ENCODE peak calls at places on chromosomes 6 and 20, in six cellular contexts. Y is HepG2, J is GM12878, C is HCT116, W is tibial nerve, B is esophagus squamous epithelium. E is an unnamed sample.
A peak's percentile ranks its signal among the peaks of the same experiment; 100 is the strongest.

GRCh38 chr6:163419413-163420314 is 5.1 kb downstream of the QKI start:
- DNase-seq in Y (no peak), J (no peak), C (no peak), W (no peak), B (no peak), E (no peak)

GRCh38 chr6:78995946-78996345 is 82.1 kb downstream of the PHIP start:
- DNase-seq in Y (no peak), J (no peak), C (no peak), W (no peak), B (no peak), E (no peak)

GRCh38 chr20:33318096-33318429 is 35.0 kb downstream of the BPIFB1 start:
- DNase-seq in Y (no peak), J (no peak), C (no peak), W (no peak), B (no peak), E (no peak)

GRCh38 chr20:38927902-38928578 is 1.8 kb downstream of the FAM83D start:
- DNase-seq in Y (no peak), J (no peak), C (no peak), W (no peak), B (no peak), E (no peak)

GRCh38 chr20:326645-327031 is 1.3 kb downstream of the SOX12 start:
- DNase-seq in Y (no peak), J (no peak), C (no peak), W (no peak), B (no peak), E (no peak)

GRCh38 chr6:138692978-138693909 is 80.3 kb upstream of the CCDC28A start:
- DNase-seq in Y (peak; percentile 54), J (no peak), C (peak; percentile 48), W (peak; percentile 19), B (no peak), E (peak; percentile 23)

GRCh38 chr6:126614642-126615504 is 275.0 kb downstream of the CENPW start:
- DNase-seq in Y (peak; percentile 44), J (no peak), C (no peak), W (no peak), B (no peak), E (no peak)

GRCh38 chr6:29793796-29794195 is 33.8 kb upstream of the HLA-G start:
- DNase-seq in Y (no peak), J (no peak), C (no peak), W (no peak), B (no peak), E (no peak)

GRCh38 chr6:156060013-156060412 is 604.4 kb upstream of the NOX3 start:
- DNase-seq in Y (no peak), J (no peak), C (no peak), W (no peak), B (no peak), E (no peak)

GRCh38 chr6:110653381-110653780 is 161.9 kb downstream of the CDK19 start:
- DNase-seq in Y (no peak), J (no peak), C (no peak), W (no peak), B (no peak), E (no peak)

GRCh38 chr20:59667981-59668515 is 63.7 kb downstream of the PHACTR3 start:
- DNase-seq in Y (no peak), J (no peak), C (no peak), W (no peak), B (no peak), E (no peak)

GRCh38 chr6:109174911-109175310 is 79.6 kb downstream of the CEP57L1 start:
- DNase-seq in Y (no peak), J (no peak), C (no peak), W (no peak), B (no peak), E (no peak)

GRCh38 chr20:55139173-55139765 is 663.9 kb downstream of the DOK5 start:
- DNase-seq in Y (no peak), J (no peak), C (no peak), W (no peak), B (no peak), E (no peak)

GRCh38 chr6:34697904-34698557 is 1.5 kb upstream of the ILRUN start:
- DNase-seq in Y (no peak), J (no peak), C (no peak), W (no peak), B (no peak), E (no peak)

GRCh38 chr20:1163653-1164052 is 21.1 kb downstream of the TMEM74B start:
- DNase-seq in Y (no peak), J (no peak), C (no peak), W (no peak), B (no peak), E (no peak)

GRCh38 chr6:12291083-12291784 is 1.1 kb downstream of the EDN1 start:
- DNase-seq in Y (no peak), J (no peak), C (no peak), W (no peak), B (no peak), E (no peak)

GRCh38 chr6:163603395-163603794 is 188.9 kb downstream of the QKI start:
- DNase-seq in Y (no peak), J (no peak), C (no peak), W (no peak), B (no peak), E (no peak)

GRCh38 chr6:39228992-39229767 is at the start of gene KCNK5:
- DNase-seq in Y (peak; percentile 13), J (no peak), C (peak; percentile 73), W (peak; percentile 43), B (peak; percentile 9), E (peak; percentile 38)

GRCh38 chr20:62739581-62740285 is 31.1 kb downstream of the NTSR1 start:
- DNase-seq in Y (no peak), J (no peak), C (no peak), W (no peak), B (no peak), E (no peak)

GRCh38 chr20:62741191-62741676 is 32.6 kb downstream of the NTSR1 start:
- DNase-seq in Y (no peak), J (no peak), C (no peak), W (no peak), B (no peak), E (no peak)

GRCh38 chr20:62739067-62739466 is 30.4 kb downstream of the NTSR1 start:
- DNase-seq in Y (no peak), J (no peak), C (no peak), W (no peak), B (no peak), E (no peak)

GRCh38 chr20:62741701-62742491 is 33.3 kb downstream of the NTSR1 start:
- DNase-seq in Y (no peak), J (no peak), C (no peak), W (no peak), B (no peak), E (no peak)

DNA sequence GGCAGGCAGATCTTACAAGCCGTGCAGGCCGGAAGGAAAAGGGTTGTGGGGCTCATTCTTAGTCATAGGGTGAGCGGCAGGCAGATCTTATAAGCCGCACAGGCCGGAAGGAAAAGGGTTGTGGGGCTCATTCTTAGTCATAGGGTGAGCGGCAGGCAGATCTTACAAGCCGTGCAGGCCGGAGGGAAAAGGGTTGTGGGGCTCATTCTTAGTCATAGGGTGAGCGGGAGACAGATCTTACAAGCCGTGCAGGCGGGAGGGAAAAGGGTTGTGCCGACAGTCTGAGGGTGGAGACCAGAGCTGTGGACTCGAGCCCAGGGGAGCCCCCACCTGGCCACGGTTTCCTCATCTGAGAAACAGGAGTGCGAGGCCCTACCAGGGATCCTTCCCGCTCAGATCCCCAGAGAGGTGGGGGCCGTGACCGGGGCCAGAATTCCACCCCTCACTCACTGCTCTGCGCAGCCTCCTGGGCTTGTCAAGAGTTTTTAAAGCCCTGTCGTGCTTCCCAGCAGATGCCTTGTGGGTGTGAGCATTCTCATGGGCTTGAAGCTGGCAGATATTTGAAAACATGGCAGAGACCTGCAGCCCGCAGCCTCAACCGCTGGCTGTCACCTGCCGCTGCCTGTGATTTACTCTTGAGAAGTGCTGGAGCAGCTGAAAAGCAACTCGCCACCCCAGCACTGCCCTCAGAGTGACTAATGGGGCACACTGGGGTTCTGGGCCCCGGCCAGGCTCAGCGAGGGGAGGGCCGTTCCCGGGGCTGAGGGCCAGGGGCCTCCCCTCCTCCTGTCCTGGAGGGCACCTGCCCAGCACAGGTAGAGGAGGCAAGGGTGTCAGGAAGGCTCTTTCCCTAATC is 31.9 kb downstream of the NTSR1 start:
- DNase-seq in Y (peak; percentile 54), J (peak; percentile 78), C (peak; percentile 97), W (peak; percentile 17), B (peak; percentile 57), E (no peak)
- TF ChIP-seq POLR2A in Y (no peak), J (no peak), C (no peak), W (no peak), B (no peak), E (no peak)

GRCh38 chr6:31945154-31945506 is 765 bp upstream of the CFB start:
- DNase-seq in Y (no peak), J (no peak), C (no peak), W (no peak), B (no peak), E (no peak)

GRCh38 chr6:31943742-31944141 is 2.2 kb upstream of the CFB start:
- DNase-seq in Y (no peak), J (no peak), C (no peak), W (no peak), B (no peak), E (no peak)

GRCh38 chr6:31945507-31946369 is at the start of gene CFB:
- DNase-seq in Y (peak; percentile 100), J (no peak), C (no peak), W (peak; percentile 82), B (no peak), E (peak; percentile 28)

GRCh38 chr6:31935829-31936228 is 8.3 kb downstream of the C2 start:
- DNase-seq in Y (no peak), J (no peak), C (no peak), W (no peak), B (no peak), E (no peak)

GRCh38 chr6:31940256-31940664 is 5.6 kb upstream of the CFB start:
- DNase-seq in Y (peak; percentile 78), J (no peak), C (no peak), W (no peak), B (no peak), E (no peak)
- H3K4me3 ChIP-seq in Y (no peak overlapping the region), J (no peak overlapping the region), C (no peak overlapping the region), W (no peak overlapping the region), B (no peak overlapping the region), E (no peak overlapping the region)

DNA sequence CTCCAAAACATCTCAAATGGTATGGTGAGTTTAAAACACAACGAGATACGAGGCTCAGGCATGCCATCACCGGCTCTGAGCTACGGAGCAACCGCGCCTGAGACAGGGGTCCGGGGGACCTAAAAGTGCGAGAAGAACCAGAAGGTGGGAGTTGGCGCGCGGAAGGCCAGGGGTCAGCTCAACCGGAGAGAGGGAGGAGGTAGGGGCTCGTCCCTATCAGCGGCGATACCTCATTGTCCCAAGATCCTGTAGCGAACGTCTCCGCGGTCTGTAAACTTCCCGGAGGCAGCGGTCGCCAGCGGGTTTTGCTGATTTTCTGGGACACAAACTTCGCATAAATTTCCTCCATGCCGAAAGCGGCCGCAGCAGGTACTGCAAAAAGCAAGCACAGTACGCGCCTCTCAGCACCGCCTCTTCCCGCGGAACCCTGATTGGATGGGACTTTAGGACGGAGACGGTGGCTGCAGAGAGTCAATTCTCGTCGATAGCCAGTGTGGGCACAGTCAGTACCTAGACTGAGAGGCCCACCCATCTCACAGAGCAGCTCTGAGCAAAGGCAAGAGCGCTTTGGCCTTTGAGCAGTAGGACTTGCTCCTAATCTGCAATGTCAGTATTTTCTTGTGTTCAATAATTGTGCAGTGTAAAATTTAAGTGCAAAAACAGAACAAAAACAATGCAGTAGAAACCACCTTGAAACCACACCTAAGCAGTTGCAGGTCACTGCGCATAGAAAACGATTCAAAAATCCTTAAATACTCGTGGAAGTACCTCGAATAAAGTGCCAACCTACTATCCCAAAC is at the start of gene NUP43:
- DNase-seq in Y (peak; percentile 95), J (peak; percentile 82), C (peak; percentile 93), W (peak; percentile 97), B (peak; percentile 70), E (peak; percentile 84)
- TF ChIP-seq POLR2A in Y (peak; percentile 80), J (peak; percentile 67), C (peak; percentile 32), W (peak; percentile 22), B (peak; percentile 13), E (peak; percentile 14)

GRCh38 chr6:90484903-90485302 is 102.0 kb downstream of the MAP3K7 start:
- DNase-seq in Y (no peak), J (no peak), C (no peak), W (no peak), B (no peak), E (no peak)
- H3K4me3 ChIP-seq in Y (no peak overlapping the region), J (no peak overlapping the region), C (no peak overlapping the region), W (no peak overlapping the region), B (no peak overlapping the region), E (no peak overlapping the region)